ENCODE peak calls at places on chromosomes 16 and 17, in eight cellular contexts. H is stomach, A is PC-3, B is endothelial cell of umbilical vein, R is fibroblast of lung, M is HCT116, J is ascending aorta, Q is BE2C. S is an unnamed sample.

GRCh38 chr16:55043499-55043898 is 112.8 kb downstream of the IRX5 start:
- DNase-seq in A (no peak), R (no peak), M (no peak), J (no peak), Q (no peak), H (no peak), B (no peak), S (no peak)

GRCh38 chr17:14672830-14673229 is 371.9 kb downstream of the HS3ST3B1 start:
- DNase-seq in M (no peak), R (peak; percentile 84), A (peak; percentile 49), J (no peak), Q (no peak), H (no peak), B (no peak), S (no peak)

GRCh38 chr16:82451449-82451848 is 175.3 kb upstream of the CDH13 start:
- DNase-seq in H (no peak), J (no peak), B (no peak), R (no peak), Q (no peak), M (no peak), A (no peak), S (no peak)

GRCh38 chr16:7967986-7968509 is 622.3 kb downstream of the TMEM114 start:
- DNase-seq in Q (no peak), A (no peak), H (no peak), J (no peak), M (no peak), B (no peak), R (no peak), S (no peak)

GRCh38 chr16:67055712-67056487 is 27.0 kb downstream of the CBFB start:
- DNase-seq in H (no peak), M (no peak), J (no peak), R (peak; percentile 89), B (peak; percentile 14), A (peak; percentile 89), Q (no peak), S (no peak)

GRCh38 chr17:19270951-19271611 is 33.9 kb downstream of the EPN2 start:
- DNase-seq in A (no peak), R (no peak), H (no peak), J (no peak), B (no peak), M (no peak), Q (no peak), S (no peak)

GRCh38 chr17:61402978-61403845 is 3.6 kb downstream of the TBX2 start:
- DNase-seq in J (no peak), H (no peak), R (peak; percentile 64), M (no peak), B (no peak), Q (peak; percentile 54), A (no peak), S (no peak)

GRCh38 chr17:47713980-47714689 is 18.9 kb upstream of the TBX21 start:
- DNase-seq in J (no peak), A (no peak), R (no peak), M (no peak), Q (no peak), B (no peak), H (no peak), S (no peak)

GRCh38 chr16:80250376-80250775 is 290.4 kb upstream of the DYNLRB2 start:
- DNase-seq in A (no peak), H (no peak), M (no peak), R (no peak), B (no peak), J (no peak), Q (no peak), S (no peak)

GRCh38 chr16:4944333-4945281 is 7.7 kb upstream of the PPL start:
- DNase-seq in R (peak; percentile 99), Q (peak; percentile 97), H (peak; percentile 94), B (peak; percentile 98), M (peak; percentile 84), J (peak; percentile 97), A (peak; percentile 93), S (peak; percentile 84)

GRCh38 chr16:56207421-56207820 is 16.1 kb downstream of the GNAO1 start:
- DNase-seq in B (no peak), J (no peak), H (no peak), A (no peak), M (no peak), R (no peak), Q (no peak), S (no peak)

GRCh38 chr17:47276868-47277267 is 23.2 kb downstream of the ITGB3 start:
- DNase-seq in A (peak; percentile 57), B (peak; percentile 63), M (no peak), H (peak; percentile 64), R (peak; percentile 90), Q (peak; percentile 65), J (peak; percentile 90), S (no peak)

GRCh38 chr16:60720060-60720459 is 1316.2 kb downstream of the CDH8 start:
- DNase-seq in M (no peak), A (no peak), J (no peak), B (no peak), H (no peak), R (no peak), Q (no peak), S (no peak)

GRCh38 chr17:49815761-49816281 is 27.3 kb downstream of the KAT7 start:
- DNase-seq in A (no peak), M (no peak), J (no peak), H (no peak), Q (no peak), R (no peak), B (peak; percentile 53), S (no peak)

GRCh38 chr17:15123593-15124590 is 141.2 kb downstream of the PMP22 start:
- DNase-seq in J (no peak), A (no peak), M (no peak), Q (no peak), H (no peak), R (peak; percentile 62), B (no peak), S (no peak)

GRCh38 chr17:22569459-22570143 is 877.3 kb downstream of the KCNJ18 start:
- DNase-seq in B (no peak), R (no peak), Q (no peak), J (no peak), A (no peak), M (no peak), H (no peak), S (no peak)

GRCh38 chr16:77782694-77783093 is 5.7 kb upstream of the VAT1L start:
- DNase-seq in Q (no peak), H (no peak), J (no peak), B (no peak), A (no peak), M (peak; percentile 7), R (peak; percentile 48), S (no peak)

GRCh38 chr17:77035526-77035925 is 105.2 kb upstream of the SEC14L1 start:
- DNase-seq in M (no peak), H (no peak), B (no peak), R (no peak), A (no peak), J (no peak), Q (no peak), S (no peak)

GRCh38 chr16:83946781-83947566 is 6.1 kb upstream of the OSGIN1 start:
- DNase-seq in Q (no peak), A (no peak), J (no peak), M (no peak), R (no peak), B (no peak), H (no peak), S (no peak)

DNA sequence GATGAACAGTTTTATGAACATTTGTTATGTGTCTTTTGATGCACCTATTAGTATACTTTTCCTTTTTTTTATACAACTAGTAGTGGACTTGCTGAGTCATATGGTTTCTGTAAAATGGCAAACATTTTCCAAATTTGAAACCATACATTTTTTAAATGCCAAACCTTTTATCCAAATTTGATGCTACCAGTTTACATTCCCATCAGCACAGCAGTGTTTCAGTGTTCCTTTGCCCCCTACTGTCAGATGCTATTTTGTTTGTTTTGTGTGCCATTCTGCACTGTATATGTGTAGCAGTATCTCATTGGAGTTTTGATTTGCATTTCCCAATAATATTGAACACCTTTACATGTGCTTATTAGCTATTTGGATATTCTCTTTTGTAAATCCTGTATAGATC is 219.4 kb downstream of the TANC2 start:
- DNase-seq in Q (no peak), B (no peak), H (no peak), J (no peak), R (no peak), M (no peak), A (peak; percentile 26), S (no peak)
- TF ChIP-seq CTCF in Q (no peak), B (no peak), H (no peak), J (no peak), R (no peak), M (no peak), A (peak; percentile 36), S (no peak)

GRCh38 chr17:68035131-68035522 is 408 bp upstream of the KPNA2 start:
- DNase-seq in R (no peak), B (no peak), Q (peak; percentile 97), H (peak; percentile 94), A (no peak), M (no peak), J (peak; percentile 95), S (peak; percentile 96)
- H3K4me3 ChIP-seq in R (peak overlapping the region; percentile 4), B (no peak overlapping the region), Q (peak overlapping the region; percentile 45), H (peak overlapping the region; percentile 28), A (peak overlapping the region; percentile 45), M (peak overlapping the region; percentile 14), J (peak overlapping the region; percentile 38), S (peak overlapping the region; percentile 30)

DNA sequence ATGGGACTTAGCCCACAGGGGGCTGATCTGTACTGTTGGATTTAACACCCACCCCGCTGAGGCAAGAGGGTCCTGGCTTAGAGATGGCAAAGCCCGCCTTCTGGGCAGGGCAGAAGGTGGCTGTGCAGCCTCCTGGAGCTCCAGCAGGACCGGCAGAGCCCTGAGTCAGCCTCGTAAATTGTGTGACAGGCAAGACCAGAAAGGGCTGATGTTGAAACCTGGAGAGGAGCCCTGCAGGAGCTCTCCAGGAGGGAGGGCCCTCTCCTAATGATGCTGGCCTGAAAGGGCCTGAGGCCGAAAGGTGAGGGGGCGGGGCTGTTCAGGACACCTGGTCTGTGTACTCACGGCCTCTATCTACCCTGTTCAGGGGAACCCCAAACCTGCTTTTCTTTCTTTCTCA is 22.5 kb upstream of the MYO15B start:
- DNase-seq in M (no peak), H (no peak), B (no peak), A (peak; percentile 96), R (no peak), Q (no peak), J (no peak), S (peak; percentile 79)
- H3K4me1 ChIP-seq in M (peaks cover 9% of the 10 kb centered on the region), H (no peaks in the 10 kb centered on the region), B (no peaks in the 10 kb centered on the region), A (peaks cover 31% of the 10 kb centered on the region), R (no peaks in the 10 kb centered on the region), Q (no peaks in the 10 kb centered on the region), J (no peaks in the 10 kb centered on the region), S (peaks cover 8% of the 10 kb centered on the region)

DNA sequence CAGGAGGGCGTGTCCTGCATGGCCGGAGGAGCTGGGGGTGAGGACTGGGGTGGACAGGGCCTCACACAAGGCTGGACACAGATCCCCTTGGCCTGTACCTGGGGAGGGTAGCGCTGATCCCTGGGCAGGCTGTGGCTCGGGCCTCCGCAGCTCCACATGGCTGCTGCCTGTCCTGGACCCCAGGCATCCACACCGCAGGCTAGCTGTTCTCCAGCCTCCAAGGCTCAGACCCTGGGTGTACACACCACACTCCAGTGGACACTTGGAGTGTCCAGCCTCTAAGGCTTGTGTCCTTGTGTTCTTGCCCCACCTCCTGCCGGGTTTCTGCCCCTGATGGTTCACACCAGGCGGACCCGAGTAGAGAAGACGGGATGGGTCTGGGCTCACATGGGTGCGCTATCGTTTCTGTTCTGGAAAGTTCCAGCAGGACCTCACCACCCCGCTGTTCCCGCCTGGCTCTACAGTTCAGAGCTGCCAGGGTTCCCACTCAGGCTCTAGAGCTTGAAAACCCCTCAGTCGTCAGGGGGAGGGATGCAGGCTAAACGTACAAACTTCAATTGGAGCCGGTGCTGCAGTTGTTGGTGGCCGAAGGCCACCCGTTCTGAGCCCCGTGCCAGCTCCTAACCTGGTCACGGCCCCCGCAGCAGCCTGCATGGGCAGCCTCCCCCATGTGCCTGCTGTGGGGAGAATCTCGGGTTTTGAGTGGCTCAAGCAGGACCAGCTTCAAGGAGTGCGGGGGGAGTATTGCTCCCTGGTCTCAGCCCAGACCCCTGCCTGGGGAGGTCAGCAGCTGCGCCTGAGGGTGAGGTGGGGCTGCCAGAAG is 6.6 kb upstream of the FN3KRP start:
- DNase-seq in H (no peak), R (no peak), M (no peak), B (no peak), A (no peak), J (no peak), Q (no peak), S (no peak)
- TF ChIP-seq CTCF in H (no peak), R (no peak), M (no peak), B (no peak), A (no peak), J (no peak), Q (no peak), S (no peak)